ENCODE peak calls at places on chromosomes 1 and 21, in ten cellular contexts. One of them, this sample, is unnamed.

GRCh38 chr1:173779946-173780345 is 44.5 kb upstream of the DARS2 start:
- DNase-seq in PC-9: no peak
- DNase-seq in PC-3: no peak
- DNase-seq in GM23338: no peak
- DNase-seq in GM23248: no peak
- DNase-seq in OCI-LY7: no peak
- DNase-seq in HCT116: no peak
- DNase-seq in SK-N-SH: no peak
- DNase-seq in hepatocyte: no peak
- DNase-seq in Karpas-422: no peak
- DNase-seq in this sample: no peak

GRCh38 chr1:220891221-220892085 is 12.2 kb downstream of the HLX start:
- DNase-seq in HCT116: no peak
- DNase-seq in PC-3: no peak
- DNase-seq in SK-N-SH: no peak
- DNase-seq in hepatocyte: no peak
- DNase-seq in GM23338: peak; percentile 61
- DNase-seq in GM23248: no peak
- DNase-seq in PC-9: no peak
- DNase-seq in Karpas-422: no peak
- DNase-seq in OCI-LY7: no peak
- DNase-seq in this sample: no peak

GRCh38 chr1:53618218-53619087 is 120.5 kb downstream of the GLIS1 start:
- DNase-seq in PC-9: no peak
- DNase-seq in SK-N-SH: no peak
- DNase-seq in Karpas-422: no peak
- DNase-seq in hepatocyte: no peak
- DNase-seq in OCI-LY7: no peak
- DNase-seq in PC-3: no peak
- DNase-seq in HCT116: no peak
- DNase-seq in GM23338: no peak
- DNase-seq in GM23248: no peak
- DNase-seq in this sample: no peak

GRCh38 chr1:15364740-15365139 is 44.9 kb upstream of the EFHD2 start:
- DNase-seq in SK-N-SH: no peak
- DNase-seq in hepatocyte: no peak
- DNase-seq in HCT116: no peak
- DNase-seq in PC-3: no peak
- DNase-seq in PC-9: no peak
- DNase-seq in GM23248: no peak
- DNase-seq in Karpas-422: peak; percentile 46
- DNase-seq in OCI-LY7: no peak
- DNase-seq in GM23338: peak; percentile 46
- DNase-seq in this sample: no peak

GRCh38 chr1:64320899-64321624 is 117.6 kb downstream of the UBE2U start:
- DNase-seq in HCT116: no peak
- DNase-seq in hepatocyte: no peak
- DNase-seq in PC-9: no peak
- DNase-seq in SK-N-SH: no peak
- DNase-seq in Karpas-422: no peak
- DNase-seq in GM23248: no peak
- DNase-seq in OCI-LY7: no peak
- DNase-seq in PC-3: no peak
- DNase-seq in GM23338: no peak
- DNase-seq in this sample: no peak

GRCh38 chr1:10516925-10517676 is 42.4 kb downstream of the PEX14 start:
- DNase-seq in PC-9: no peak
- DNase-seq in hepatocyte: no peak
- DNase-seq in HCT116: no peak
- DNase-seq in PC-3: no peak
- DNase-seq in GM23338: no peak
- DNase-seq in OCI-LY7: no peak
- DNase-seq in GM23248: no peak
- DNase-seq in Karpas-422: no peak
- DNase-seq in SK-N-SH: no peak
- DNase-seq in this sample: no peak

GRCh38 chr1:207499573-207499972 is 3.6 kb downstream of the CR1 start:
- DNase-seq in SK-N-SH: peak; percentile 62
- DNase-seq in hepatocyte: peak; percentile 84
- DNase-seq in GM23338: peak; percentile 84
- DNase-seq in HCT116: peak; percentile 59
- DNase-seq in PC-9: peak; percentile 64
- DNase-seq in GM23248: peak; percentile 75
- DNase-seq in OCI-LY7: peak; percentile 77
- DNase-seq in PC-3: peak; percentile 90
- DNase-seq in Karpas-422: peak; percentile 83
- DNase-seq in this sample: peak; percentile 80

GRCh38 chr1:175169305-175170018 is 23.1 kb downstream of the KIAA0040 start:
- DNase-seq in OCI-LY7: no peak
- DNase-seq in GM23248: no peak
- DNase-seq in SK-N-SH: no peak
- DNase-seq in PC-9: peak; percentile 58
- DNase-seq in GM23338: no peak
- DNase-seq in hepatocyte: no peak
- DNase-seq in PC-3: peak; percentile 88
- DNase-seq in HCT116: peak; percentile 81
- DNase-seq in Karpas-422: no peak
- DNase-seq in this sample: no peak

GRCh38 chr1:174789399-174789798 is 210.3 kb upstream of the CACYBP start:
- DNase-seq in HCT116: no peak
- DNase-seq in PC-3: peak; percentile 38
- DNase-seq in PC-9: peak; percentile 51
- DNase-seq in SK-N-SH: no peak
- DNase-seq in Karpas-422: no peak
- DNase-seq in GM23248: peak; percentile 89
- DNase-seq in GM23338: no peak
- DNase-seq in OCI-LY7: no peak
- DNase-seq in hepatocyte: no peak
- DNase-seq in this sample: peak; percentile 70

GRCh38 chr21:38441153-38441552 is 57.1 kb downstream of the ERG start:
- DNase-seq in SK-N-SH: no peak
- DNase-seq in OCI-LY7: no peak
- DNase-seq in PC-3: peak; percentile 41
- DNase-seq in PC-9: no peak
- DNase-seq in HCT116: no peak
- DNase-seq in GM23338: no peak
- DNase-seq in hepatocyte: no peak
- DNase-seq in GM23248: no peak
- DNase-seq in Karpas-422: no peak
- DNase-seq in this sample: no peak

GRCh38 chr1:213041443-213041842 is 9.6 kb upstream of the RPS6KC1 start:
- DNase-seq in HCT116: no peak
- DNase-seq in GM23338: no peak
- DNase-seq in OCI-LY7: no peak
- DNase-seq in GM23248: peak; percentile 64
- DNase-seq in SK-N-SH: no peak
- DNase-seq in PC-9: no peak
- DNase-seq in hepatocyte: no peak
- DNase-seq in PC-3: peak; percentile 40
- DNase-seq in Karpas-422: no peak
- DNase-seq in this sample: no peak

DNA sequence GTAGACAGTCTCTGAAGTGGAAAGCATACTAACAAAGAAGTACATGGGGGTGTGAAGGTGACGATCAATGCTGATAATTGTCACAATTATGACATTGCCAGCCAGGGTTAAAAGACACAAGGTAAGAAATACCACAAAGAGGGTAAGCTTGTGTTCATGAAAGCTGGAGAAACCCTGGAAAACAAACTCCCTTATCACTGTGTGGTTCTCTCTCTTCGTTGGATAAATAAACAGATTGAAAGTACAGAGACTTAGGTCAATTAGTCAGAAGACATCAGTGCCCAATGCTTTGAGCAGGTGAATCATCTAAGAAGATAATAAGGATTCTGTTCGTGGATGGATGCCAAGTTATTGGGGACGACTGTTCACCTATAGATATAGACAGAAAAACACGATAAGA is 22.4 kb upstream of the FCER1A start:
- DNase-seq in SK-N-SH: no peak
- DNase-seq in PC-9: no peak
- DNase-seq in OCI-LY7: no peak
- DNase-seq in PC-3: no peak
- DNase-seq in hepatocyte: no peak
- DNase-seq in HCT116: no peak
- DNase-seq in GM23248: no peak
- DNase-seq in Karpas-422: no peak
- DNase-seq in GM23338: no peak
- DNase-seq in this sample: no peak
- H3K9me2 ChIP-seq in SK-N-SH: no peaks in the 10 kb centered on the region
- H3K9me2 ChIP-seq in PC-9: no peaks in the 10 kb centered on the region
- H3K9me2 ChIP-seq in OCI-LY7: no peaks in the 10 kb centered on the region
- H3K9me2 ChIP-seq in PC-3: no peaks in the 10 kb centered on the region
- H3K9me2 ChIP-seq in hepatocyte: no peaks in the 10 kb centered on the region
- H3K9me2 ChIP-seq in HCT116: no peaks in the 10 kb centered on the region
- H3K9me2 ChIP-seq in GM23248: no peaks in the 10 kb centered on the region
- H3K9me2 ChIP-seq in Karpas-422: no peaks in the 10 kb centered on the region
- H3K9me2 ChIP-seq in GM23338: no peaks in the 10 kb centered on the region
- H3K9me2 ChIP-seq in this sample: no peaks in the 10 kb centered on the region

DNA sequence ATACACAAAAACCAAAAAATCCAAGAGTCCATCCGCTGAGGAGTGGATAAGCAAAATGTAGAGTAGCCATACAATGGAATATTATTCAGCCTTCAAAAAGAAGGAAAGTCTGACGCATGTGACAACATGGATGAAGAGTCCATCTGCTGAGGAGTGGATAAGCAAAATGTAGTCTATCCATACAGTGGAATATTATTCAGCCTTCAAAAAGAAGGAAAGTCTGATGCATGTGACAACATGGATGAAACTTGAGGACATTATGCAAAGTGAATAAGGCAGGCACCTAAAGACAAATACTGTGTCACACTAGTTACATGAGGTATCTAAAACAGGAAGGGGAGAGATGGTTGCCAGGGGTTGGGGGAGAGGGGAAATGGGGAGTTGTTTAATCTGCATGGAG is 14.0 kb upstream of the IGSF21 start:
- DNase-seq in OCI-LY7: no peak
- DNase-seq in SK-N-SH: no peak
- DNase-seq in PC-9: no peak
- DNase-seq in Karpas-422: no peak
- DNase-seq in HCT116: no peak
- DNase-seq in GM23248: no peak
- DNase-seq in hepatocyte: no peak
- DNase-seq in PC-3: no peak
- DNase-seq in GM23338: no peak
- DNase-seq in this sample: no peak
- H3K9me2 ChIP-seq in OCI-LY7: no peaks in the 10 kb centered on the region
- H3K9me2 ChIP-seq in SK-N-SH: no peaks in the 10 kb centered on the region
- H3K9me2 ChIP-seq in PC-9: no peaks in the 10 kb centered on the region
- H3K9me2 ChIP-seq in Karpas-422: no peaks in the 10 kb centered on the region
- H3K9me2 ChIP-seq in HCT116: no peaks in the 10 kb centered on the region
- H3K9me2 ChIP-seq in GM23248: no peaks in the 10 kb centered on the region
- H3K9me2 ChIP-seq in hepatocyte: no peaks in the 10 kb centered on the region
- H3K9me2 ChIP-seq in PC-3: no peaks in the 10 kb centered on the region
- H3K9me2 ChIP-seq in GM23338: no peaks in the 10 kb centered on the region
- H3K9me2 ChIP-seq in this sample: no peaks in the 10 kb centered on the region

GRCh38 chr1:243434594-243434993 is 178.8 kb downstream of the SDCCAG8 start:
- DNase-seq in hepatocyte: no peak
- DNase-seq in PC-9: no peak
- DNase-seq in GM23338: no peak
- DNase-seq in PC-3: no peak
- DNase-seq in GM23248: no peak
- DNase-seq in HCT116: no peak
- DNase-seq in SK-N-SH: no peak
- DNase-seq in Karpas-422: no peak
- DNase-seq in OCI-LY7: no peak
- DNase-seq in this sample: no peak

GRCh38 chr1:243431591-243431990 is 175.8 kb downstream of the SDCCAG8 start:
- DNase-seq in SK-N-SH: peak; percentile 21
- DNase-seq in GM23248: no peak
- DNase-seq in PC-3: no peak
- DNase-seq in hepatocyte: no peak
- DNase-seq in GM23338: no peak
- DNase-seq in Karpas-422: no peak
- DNase-seq in HCT116: no peak
- DNase-seq in PC-9: no peak
- DNase-seq in OCI-LY7: no peak
- DNase-seq in this sample: no peak

GRCh38 chr1:243432136-243432535 is 176.3 kb downstream of the SDCCAG8 start:
- DNase-seq in hepatocyte: no peak
- DNase-seq in PC-9: no peak
- DNase-seq in PC-3: no peak
- DNase-seq in GM23248: no peak
- DNase-seq in HCT116: no peak
- DNase-seq in OCI-LY7: no peak
- DNase-seq in Karpas-422: no peak
- DNase-seq in GM23338: no peak
- DNase-seq in SK-N-SH: peak; percentile 53
- DNase-seq in this sample: no peak

GRCh38 chr1:243435824-243436223 is 180.0 kb downstream of the SDCCAG8 start:
- DNase-seq in PC-9: no peak
- DNase-seq in SK-N-SH: no peak
- DNase-seq in HCT116: no peak
- DNase-seq in GM23338: no peak
- DNase-seq in Karpas-422: no peak
- DNase-seq in hepatocyte: no peak
- DNase-seq in PC-3: no peak
- DNase-seq in OCI-LY7: no peak
- DNase-seq in GM23248: no peak
- DNase-seq in this sample: no peak

DNA sequence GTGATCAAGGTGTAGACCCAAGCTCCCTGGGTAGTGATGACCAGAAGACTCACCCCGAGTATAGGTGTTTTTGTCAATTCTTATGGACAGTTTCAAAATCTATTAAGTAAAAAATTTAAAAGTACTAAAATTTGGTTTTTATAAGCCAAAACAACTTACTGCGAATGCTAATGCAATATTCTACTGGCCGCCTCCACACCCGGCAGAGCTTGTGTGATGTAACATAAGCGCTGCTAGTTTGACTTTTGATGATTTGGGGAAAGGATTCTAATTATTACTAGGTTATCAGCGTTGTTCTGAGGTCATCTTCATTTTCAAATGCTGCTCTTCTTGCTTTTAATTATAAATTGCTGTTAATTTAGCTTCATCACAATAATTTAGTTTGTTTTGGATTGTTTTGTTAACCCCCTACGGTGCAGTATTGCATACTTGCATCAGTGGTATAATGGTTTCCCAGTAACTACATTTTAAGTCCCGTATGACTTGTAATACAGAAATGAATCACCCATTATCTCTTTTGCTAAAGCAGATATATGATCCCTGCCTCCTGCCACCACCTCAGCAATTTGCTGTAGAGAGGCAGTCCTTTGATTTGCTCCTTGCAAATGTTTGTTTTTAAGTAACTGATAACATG is 178.0 kb downstream of the SDCCAG8 start:
- DNase-seq in PC-3: no peak
- DNase-seq in PC-9: no peak
- DNase-seq in GM23338: no peak
- DNase-seq in HCT116: no peak
- DNase-seq in GM23248: no peak
- DNase-seq in Karpas-422: no peak
- DNase-seq in SK-N-SH: no peak
- DNase-seq in hepatocyte: no peak
- DNase-seq in OCI-LY7: no peak
- DNase-seq in this sample: no peak
- H3K9me2 ChIP-seq in PC-3: no peaks in the 10 kb centered on the region
- H3K9me2 ChIP-seq in PC-9: no peaks in the 10 kb centered on the region
- H3K9me2 ChIP-seq in GM23338: no peaks in the 10 kb centered on the region
- H3K9me2 ChIP-seq in HCT116: no peaks in the 10 kb centered on the region
- H3K9me2 ChIP-seq in GM23248: no peaks in the 10 kb centered on the region
- H3K9me2 ChIP-seq in Karpas-422: no peaks in the 10 kb centered on the region
- H3K9me2 ChIP-seq in SK-N-SH: no peaks in the 10 kb centered on the region
- H3K9me2 ChIP-seq in hepatocyte: no peaks in the 10 kb centered on the region
- H3K9me2 ChIP-seq in OCI-LY7: no peaks in the 10 kb centered on the region
- H3K9me2 ChIP-seq in this sample: no peaks in the 10 kb centered on the region

GRCh38 chr1:46969014-46969619 is 27.8 kb upstream of the CYP4A11 start:
- DNase-seq in HCT116: no peak
- DNase-seq in OCI-LY7: no peak
- DNase-seq in hepatocyte: no peak
- DNase-seq in GM23338: peak; percentile 43
- DNase-seq in PC-9: no peak
- DNase-seq in SK-N-SH: no peak
- DNase-seq in GM23248: no peak
- DNase-seq in PC-3: peak; percentile 14
- DNase-seq in Karpas-422: no peak
- DNase-seq in this sample: no peak
- H3K9me2 ChIP-seq in HCT116: no peaks in the 10 kb centered on the region
- H3K9me2 ChIP-seq in OCI-LY7: no peaks in the 10 kb centered on the region
- H3K9me2 ChIP-seq in hepatocyte: no peaks in the 10 kb centered on the region
- H3K9me2 ChIP-seq in GM23338: no peaks in the 10 kb centered on the region
- H3K9me2 ChIP-seq in PC-9: no peaks in the 10 kb centered on the region
- H3K9me2 ChIP-seq in SK-N-SH: no peaks in the 10 kb centered on the region
- H3K9me2 ChIP-seq in GM23248: no peaks in the 10 kb centered on the region
- H3K9me2 ChIP-seq in PC-3: no peaks in the 10 kb centered on the region
- H3K9me2 ChIP-seq in Karpas-422: no peaks in the 10 kb centered on the region
- H3K9me2 ChIP-seq in this sample: no peaks in the 10 kb centered on the region

This sample was measured in MM.1S.